ENCODE peak calls at places on chromosomes 2 and 18, in nine cellular contexts. B is GM10248, L is GM04504, W is lung, O is neuronal stem cell, Y is transverse colon, X is NCI-H774, T is ELR, V is right atrium auricular region. A is an unnamed sample.

GRCh38 chr2:146295080-146295670 is 1549.7 kb upstream of the ACVR2A start:
- DNase-seq in V (no peak), Y (no peak), L (no peak), O (no peak), W (no peak), T (no peak), X (no peak), B (no peak), A (no peak)

GRCh38 chr2:69201243-69201642 is 185.8 kb downstream of the GFPT1 start:
- DNase-seq in W (no peak), Y (no peak), O (no peak), V (no peak), X (no peak), B (no peak), L (no peak), T (no peak), A (no peak)

GRCh38 chr18:2894131-2894840 is 47.5 kb downstream of the EMILIN2 start:
- DNase-seq in T (no peak), W (no peak), V (no peak), L (no peak), B (no peak), O (no peak), X (no peak), Y (no peak), A (no peak)

GRCh38 chr2:97812916-97813315 is 99.5 kb downstream of the ZAP70 start:
- DNase-seq in V (no peak), L (no peak), O (no peak), W (no peak), X (no peak), Y (no peak), B (no peak), T (no peak), A (peak; percentile 37)

GRCh38 chr2:229927817-229928321 is 5.6 kb downstream of the FBXO36 start:
- DNase-seq in O (no peak), B (no peak), X (no peak), V (no peak), Y (no peak), T (peak; percentile 74), W (no peak), L (no peak), A (peak; percentile 33)

GRCh38 chr2:196987654-196988364 is 61.3 kb upstream of the PGAP1 start:
- DNase-seq in V (peak; percentile 68), Y (no peak), O (no peak), B (peak; percentile 25), X (peak; percentile 34), L (peak; percentile 90), T (peak; percentile 99), W (no peak), A (peak; percentile 92)

GRCh38 chr2:150486539-150487484 is 655 bp downstream of the RND3 start:
- DNase-seq in V (peak; percentile 67), X (peak; percentile 40), T (peak; percentile 49), W (peak; percentile 41), L (peak; percentile 6), B (peak; percentile 21), Y (peak; percentile 54), O (peak; percentile 47), A (no peak)

GRCh38 chr2:69386789-69387734 is at the start of gene GFPT1:
- DNase-seq in T (peak; percentile 94), W (peak; percentile 93), B (peak; percentile 96), L (peak; percentile 89), Y (peak; percentile 97), O (peak; percentile 90), V (peak; percentile 92), X (peak; percentile 91), A (peak; percentile 78)

GRCh38 chr2:9124231-9124651 is 82.4 kb upstream of the ASAP2 start:
- DNase-seq in X (no peak), O (no peak), B (no peak), L (no peak), W (no peak), T (no peak), Y (no peak), V (no peak), A (no peak)

GRCh38 chr18:72672364-72673151 is 128.4 kb upstream of the CBLN2 start:
- DNase-seq in W (no peak), L (no peak), B (peak; percentile 29), O (peak; percentile 27), T (peak; percentile 26), Y (no peak), X (peak; percentile 31), V (no peak), A (peak; percentile 26)

GRCh38 chr18:23735021-23735464 is 45.8 kb downstream of the LAMA3 start:
- DNase-seq in T (no peak), W (no peak), L (no peak), V (no peak), X (no peak), O (no peak), Y (peak; percentile 21), B (no peak), A (peak; percentile 29)

GRCh38 chr2:112836695-112837117 is at the start of gene IL1B:
- DNase-seq in T (peak; percentile 98), X (no peak), B (no peak), W (no peak), V (no peak), Y (no peak), L (peak; percentile 78), O (no peak), A (no peak)

GRCh38 chr18:21741511-21742322 is 1.1 kb downstream of the MIB1 start:
- DNase-seq in T (peak; percentile 42), X (no peak), W (no peak), O (peak; percentile 21), Y (peak; percentile 40), L (no peak), B (peak; percentile 32), V (no peak), A (no peak)

GRCh38 chr18:1872274-1872673 is 699.0 kb downstream of the METTL4 start:
- DNase-seq in O (no peak), L (no peak), W (no peak), B (no peak), X (no peak), T (no peak), V (no peak), Y (no peak), A (no peak)

GRCh38 chr2:28713582-28714292 is 37.9 kb upstream of the PPP1CB start:
- DNase-seq in Y (no peak), T (peak; percentile 72), B (no peak), O (no peak), V (no peak), W (no peak), X (no peak), L (peak; percentile 37), A (no peak)

GRCh38 chr2:136966485-136966884 is 201.1 kb downstream of the THSD7B start:
- DNase-seq in Y (no peak), L (no peak), T (no peak), V (no peak), O (no peak), B (no peak), W (no peak), X (no peak), A (no peak)

GRCh38 chr18:57869228-57869627 is 66.1 kb upstream of the ATP8B1 start:
- DNase-seq in V (no peak), X (no peak), T (no peak), W (no peak), O (no peak), L (no peak), B (no peak), Y (no peak), A (no peak)

GRCh38 chr2:158457092-158457825 is 507 bp downstream of the PKP4 start:
- DNase-seq in W (peak; percentile 55), T (peak; percentile 76), L (peak; percentile 28), V (no peak), Y (peak; percentile 63), X (peak; percentile 41), O (peak; percentile 61), B (peak; percentile 63), A (no peak)

GRCh38 chr18:66495844-66496243 is 108.0 kb downstream of the CDH19 start:
- DNase-seq in Y (peak; percentile 30), V (no peak), O (peak; percentile 75), L (no peak), B (no peak), W (peak; percentile 59), T (peak; percentile 6), X (peak; percentile 43), A (peak; percentile 4)

GRCh38 chr18:55384115-55384514 is 203.9 kb downstream of the TCF4 start:
- DNase-seq in O (no peak), Y (no peak), V (no peak), X (no peak), L (no peak), B (no peak), T (no peak), W (no peak), A (no peak)

GRCh38 chr18:51107594-51108305 is 77.7 kb downstream of the SMAD4 start:
- DNase-seq in X (no peak), L (no peak), W (no peak), O (no peak), B (no peak), T (peak; percentile 36), V (no peak), Y (no peak), A (no peak)

GRCh38 chr2:164275659-164276058 is 345.6 kb downstream of the GRB14 start:
- DNase-seq in O (no peak), L (no peak), W (no peak), X (no peak), V (no peak), T (peak; percentile 9), Y (no peak), B (no peak), A (no peak)

GRCh38 chr2:28627722-28628480 is 123.7 kb upstream of the PPP1CB start:
- DNase-seq in L (no peak), B (no peak), W (no peak), O (no peak), V (no peak), X (no peak), T (no peak), Y (no peak), A (no peak)

GRCh38 chr18:38081516-38081915 is 515.9 kb upstream of the CELF4 start:
- DNase-seq in X (no peak), T (no peak), Y (no peak), L (no peak), V (no peak), O (no peak), B (no peak), W (no peak), A (no peak)

GRCh38 chr2:27988718-27989117 is 98.2 kb downstream of the BABAM2 start:
- DNase-seq in L (no peak), X (no peak), V (no peak), O (no peak), T (no peak), B (no peak), Y (no peak), W (no peak), A (no peak)

GRCh38 chr18:58337688-58338087 is 291.2 kb downstream of the ALPK2 start:
- DNase-seq in T (no peak), B (no peak), L (no peak), X (no peak), W (no peak), O (no peak), V (no peak), Y (no peak), A (no peak)

GRCh38 chr2:231369580-231370428 is 25.7 kb upstream of the B3GNT7 start:
- DNase-seq in Y (no peak), B (no peak), X (no peak), V (no peak), W (no peak), L (no peak), O (no peak), T (no peak), A (no peak)

GRCh38 chr18:13909141-13909540 is 6.2 kb downstream of the MC2R start:
- DNase-seq in Y (no peak), V (no peak), W (no peak), T (no peak), B (no peak), O (no peak), X (no peak), L (no peak), A (no peak)

GRCh38 chr2:241081190-241081642 is 20.9 kb downstream of the MTERF4 start:
- DNase-seq in X (no peak), O (no peak), L (no peak), B (no peak), Y (no peak), W (no peak), T (no peak), V (no peak), A (no peak)

GRCh38 chr2:235765181-235765820 is 271.5 kb downstream of the AGAP1 start:
- DNase-seq in V (no peak), T (peak; percentile 71), B (no peak), W (no peak), O (no peak), X (no peak), Y (no peak), L (peak; percentile 46), A (peak; percentile 34)

GRCh38 chr18:54679318-54680149 is 88.5 kb downstream of the DYNAP start:
- DNase-seq in V (no peak), X (peak; percentile 15), T (peak; percentile 83), O (peak; percentile 32), W (no peak), L (peak; percentile 68), Y (no peak), B (peak; percentile 40), A (peak; percentile 72)

A was measured in astrocyte of the cerebellum.